ENCODE peak calls at places on chromosomes 5 and 9, in four cellular contexts. U, A, L and N are unnamed samples.

GRCh38 chr9:37729499-37729898 is 24.1 kb upstream of the TRMT10B start:
- DNase-seq in U (no peak), A (no peak), L (no peak), N (no peak)

GRCh38 chr9:119221281-119221680 is 148.0 kb downstream of the BRINP1 start:
- DNase-seq in U (no peak), A (no peak), L (no peak), N (no peak)

GRCh38 chr5:139577689-139578347 is 16.7 kb downstream of the UBE2D2 start:
- DNase-seq in U (no peak), A (no peak), L (no peak), N (no peak)

GRCh38 chr5:128534729-128535128 is 3.3 kb downstream of the FBN2 start:
- DNase-seq in U (no peak), A (no peak), L (no peak), N (peak)

GRCh38 chr9:116499986-116500871 is 186.9 kb upstream of the TRIM32 start:
- DNase-seq in U (no peak), A (peak), L (peak), N (peak)

GRCh38 chr9:135559606-135560005 is 1.9 kb upstream of the PAEP start:
- DNase-seq in U (no peak), A (no peak), L (no peak), N (no peak)

GRCh38 chr5:77924081-77924480 is 147.9 kb upstream of the TBCA start:
- DNase-seq in U (no peak), A (no peak), L (no peak), N (no peak)

GRCh38 chr5:96228449-96228848 is 204.6 kb downstream of the PCSK1 start:
- DNase-seq in U (no peak), A (no peak), L (no peak), N (peak)

GRCh38 chr5:72850113-72850512 is 33.7 kb downstream of the TNPO1 start:
- DNase-seq in U (no peak), A (no peak), L (no peak), N (no peak)

GRCh38 chr5:72849546-72849945 is 33.1 kb downstream of the TNPO1 start:
- DNase-seq in U (no peak), A (no peak), L (no peak), N (no peak)

GRCh38 chr5:72854419-72854818 is 38.0 kb downstream of the TNPO1 start:
- DNase-seq in U (no peak), A (no peak), L (no peak), N (no peak)

GRCh38 chr5:72855821-72856220 is 39.4 kb downstream of the TNPO1 start:
- DNase-seq in U (no peak), A (no peak), L (no peak), N (no peak)

DNA sequence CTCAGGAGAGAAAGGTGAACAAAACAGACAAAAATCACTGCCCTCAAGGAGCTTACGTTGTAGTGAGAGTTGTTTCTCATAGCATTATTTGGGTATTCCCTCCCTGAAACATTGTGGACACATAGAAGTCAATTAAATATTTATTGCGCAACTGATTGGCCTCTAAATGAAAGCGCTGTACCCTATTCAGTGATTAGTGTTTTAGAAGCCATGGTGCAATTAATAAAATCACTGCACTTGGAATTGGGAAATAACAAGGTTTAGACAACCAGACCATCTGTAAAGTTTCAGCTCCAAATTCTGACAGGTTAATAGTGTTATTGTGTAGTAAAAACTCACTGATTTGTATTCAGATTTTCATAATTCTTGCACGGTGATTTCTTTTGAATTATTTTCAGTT is 35.9 kb downstream of the TNPO1 start:
- DNase-seq in U (no peak), A (no peak), L (no peak), N (no peak)
- TF ChIP-seq ELK1 in U (no peak), A (no peak), L (no peak), N (no peak)

GRCh38 chr5:108003178-108003577 is 332.4 kb upstream of the EFNA5 start:
- DNase-seq in U (peak), A (no peak), L (no peak), N (peak)
- TF ChIP-seq ELK1 in U (no peak), A (no peak), L (no peak), N (no peak)

GRCh38 chr9:114532561-114533237 is 27.4 kb upstream of the WHRN start:
- DNase-seq in U (no peak), A (no peak), L (no peak), N (no peak)

GRCh38 chr9:114539718-114540410 is 34.6 kb upstream of the WHRN start:
- DNase-seq in U (no peak), A (no peak), L (no peak), N (no peak)

DNA sequence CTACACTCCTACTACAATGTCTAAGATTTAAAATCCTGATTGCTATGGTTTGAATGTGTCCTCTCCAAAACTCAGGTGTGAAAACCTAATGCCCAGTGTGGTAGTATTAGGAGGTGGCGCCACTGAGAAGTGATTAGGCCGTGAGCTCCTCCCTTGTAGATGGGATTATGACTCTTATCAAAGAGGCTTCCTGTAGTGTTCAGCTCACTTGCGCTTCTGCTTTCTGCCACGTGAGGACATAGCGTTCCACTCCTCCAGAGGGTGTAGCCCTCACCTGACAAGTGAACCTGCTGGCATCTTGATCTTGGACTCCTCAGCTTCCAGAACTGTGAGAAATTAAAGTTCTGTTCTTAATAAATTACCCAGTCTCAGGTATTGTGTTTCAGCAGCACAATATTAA is 33.0 kb upstream of the WHRN start:
- DNase-seq in U (peak), A (no peak), L (no peak), N (no peak)
- TF ChIP-seq ELK1 in U (no peak), A (no peak), L (no peak), N (no peak)

GRCh38 chr9:133400292-133400691 is 17.5 kb downstream of the REXO4 start:
- DNase-seq in U (no peak), A (no peak), L (no peak), N (no peak)
- TF ChIP-seq ELK1 in U (no peak), A (no peak), L (no peak), N (no peak)

GRCh38 chr9:134407123-134407779 is 81.0 kb downstream of the RXRA start:
- DNase-seq in U (peak), A (peak), L (peak), N (peak)
- TF ChIP-seq ELK1 in U (no peak), A (no peak), L (no peak), N (no peak)

DNA sequence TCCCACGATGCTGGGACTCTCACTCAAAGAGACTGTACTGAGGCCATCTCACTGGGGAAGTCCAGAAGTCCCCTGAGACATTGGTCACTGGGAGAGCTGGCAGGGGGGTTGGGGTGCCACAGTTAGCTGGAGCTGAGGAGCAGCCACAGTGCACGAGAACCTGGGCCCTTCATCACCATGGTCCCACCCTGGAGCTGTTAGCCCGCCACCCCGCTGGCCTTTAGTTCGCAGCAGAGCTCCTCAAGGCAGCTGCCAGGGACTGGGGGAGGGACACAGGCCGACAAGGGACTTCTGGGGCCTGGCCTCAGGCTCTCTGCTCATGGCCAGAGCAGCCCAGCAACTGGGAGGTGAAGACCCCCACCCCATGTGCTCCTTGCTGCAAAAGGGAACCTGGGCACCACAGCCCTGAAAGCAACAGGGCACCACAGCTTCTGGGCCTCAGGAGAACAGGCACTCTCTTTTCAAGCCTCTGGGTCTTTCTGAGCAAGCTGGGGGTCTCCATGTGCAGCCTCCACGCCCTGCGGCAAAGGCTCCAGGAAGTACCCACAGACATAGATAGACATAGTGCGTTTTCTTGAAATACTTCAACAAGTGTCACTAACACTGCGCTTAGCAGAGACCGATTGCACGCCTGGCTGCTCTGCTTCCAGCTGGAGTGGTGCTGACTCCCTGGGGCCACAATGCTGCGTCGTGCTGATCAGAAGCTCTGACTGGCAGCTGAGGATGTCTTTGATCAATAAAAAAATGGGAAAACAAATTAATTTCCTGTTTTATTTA is 46.0 kb downstream of the VAV2 start:
- DNase-seq in U (no peak), A (no peak), L (no peak), N (no peak)
- TF ChIP-seq ELK1 in U (no peak), A (no peak), L (no peak), N (no peak)

DNA sequence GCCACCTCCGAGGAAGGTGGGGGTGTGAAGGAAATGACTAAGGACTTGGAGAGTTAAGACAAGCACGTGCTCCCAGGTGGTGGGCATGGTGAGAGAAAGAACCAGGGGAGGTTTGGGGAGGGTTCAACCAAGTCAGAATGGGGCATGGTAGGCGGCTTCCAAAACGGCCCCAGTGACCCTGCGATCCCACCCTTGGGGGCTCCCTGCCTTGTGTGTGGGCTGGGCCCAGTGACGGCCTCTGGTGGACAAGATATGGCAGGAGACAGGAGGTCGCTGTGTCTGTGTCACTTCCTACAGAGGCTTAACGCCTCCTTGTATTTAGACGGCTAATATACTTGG is 51.3 kb upstream of the IRX4 start:
- DNase-seq in U (no peak), A (no peak), L (no peak), N (no peak)
- TF ChIP-seq ELK1 in U (no peak), A (no peak), L (no peak), N (no peak)